ENCODE peak calls at places on chromosomes 2 and 18, in five cellular contexts. G is pancreas, R is upper lobe of right lung, E is left lung, Q is iris pigment epithelial cell. T is an unnamed sample.

GRCh38 chr2:190217616-190218015 is 102.0 kb downstream of the HIBCH start:
- DNase-seq in G (no peak), R (no peak), E (no peak), Q (no peak), T (no peak)

GRCh38 chr2:138902239-138902871 is 122.2 kb upstream of the NXPH2 start:
- DNase-seq in G (no peak), R (peak; percentile 56), E (no peak), Q (no peak), T (no peak)

GRCh38 chr2:2698182-2699116 is 367.4 kb upstream of the MYT1L start:
- DNase-seq in G (no peak), R (no peak), E (no peak), Q (peak; percentile 1), T (no peak)

GRCh38 chr2:181281206-181281832 is 175.9 kb upstream of the ITGA4 start:
- DNase-seq in G (no peak), R (no peak), E (no peak), Q (peak; percentile 9), T (no peak)

GRCh38 chr2:197229509-197230458 is 80.8 kb downstream of the ANKRD44 start:
- DNase-seq in G (no peak), R (no peak), E (no peak), Q (peak; percentile 80), T (no peak)

GRCh38 chr2:95526360-95527341 is 42.1 kb upstream of the TRIM43B start:
- DNase-seq in G (peak; percentile 75), R (peak; percentile 91), E (peak; percentile 73), Q (peak; percentile 78), T (peak; percentile 88)

GRCh38 chr2:43276517-43276931 is 50.1 kb upstream of the ZFP36L2 start:
- DNase-seq in G (no peak), R (no peak), E (no peak), Q (no peak), T (no peak)

GRCh38 chr2:127128508-127128907 is 21.6 kb upstream of the BIN1 start:
- DNase-seq in G (peak; percentile 77), R (peak; percentile 85), E (peak; percentile 54), Q (no peak), T (peak; percentile 78)

GRCh38 chr2:71486881-71487640 is 33.7 kb downstream of the DYSF start:
- DNase-seq in G (no peak), R (no peak), E (no peak), Q (no peak), T (no peak)

GRCh38 chr2:115603285-115603684 is 1160.8 kb downstream of the DPP10 start:
- DNase-seq in G (no peak), R (no peak), E (no peak), Q (no peak), T (no peak)

GRCh38 chr2:209431701-209432100 is 7.9 kb downstream of the MAP2 start:
- DNase-seq in G (no peak), R (no peak), E (no peak), Q (peak; percentile 43), T (no peak)

GRCh38 chr2:108184421-108184820 is 55.3 kb upstream of the SULT1C3 start:
- DNase-seq in G (no peak), R (no peak), E (no peak), Q (peak; percentile 55), T (no peak)

GRCh38 chr2:41170589-41170988 is 718.7 kb upstream of the SLC8A1 start:
- DNase-seq in G (no peak), R (no peak), E (no peak), Q (no peak), T (no peak)

GRCh38 chr2:204365778-204366177 is 179.5 kb upstream of the PARD3B start:
- DNase-seq in G (no peak), R (no peak), E (no peak), Q (no peak), T (no peak)

GRCh38 chr18:3463052-3463451 is 13.1 kb downstream of the TGIF1 start:
- DNase-seq in G (no peak), R (no peak), E (no peak), Q (peak; percentile 50), T (no peak)

GRCh38 chr2:197031805-197032204 is 105.3 kb upstream of the PGAP1 start:
- DNase-seq in G (no peak), R (no peak), E (no peak), Q (no peak), T (no peak)

GRCh38 chr18:51884039-51884438 is 456.0 kb upstream of the DCC start:
- DNase-seq in G (no peak), R (peak; percentile 63), E (peak; percentile 33), Q (no peak), T (no peak)

GRCh38 chr2:241867776-241868420 is 1.6 kb upstream of the RTP5 start:
- DNase-seq in G (peak; percentile 27), R (no peak), E (no peak), Q (no peak), T (peak; percentile 75)

GRCh38 chr18:47387864-47388263 is 136.4 kb upstream of the SKOR2 start:
- DNase-seq in G (no peak), R (no peak), E (no peak), Q (no peak), T (no peak)

GRCh38 chr2:35454966-35455638 is 900.5 kb upstream of the CRIM1 start:
- DNase-seq in G (no peak), R (no peak), E (no peak), Q (peak; percentile 42), T (no peak)

GRCh38 chr2:176652300-176653182 is 383.3 kb downstream of the MTX2 start:
- DNase-seq in G (no peak), R (no peak), E (no peak), Q (peak; percentile 59), T (no peak)

GRCh38 chr2:109439315-109439714 is 174.5 kb downstream of the SEPTIN10 start:
- DNase-seq in G (no peak), R (no peak), E (no peak), Q (no peak), T (no peak)

GRCh38 chr2:136108461-136108860 is 9.5 kb downstream of the CXCR4 start:
- DNase-seq in G (no peak), R (no peak), E (no peak), Q (no peak), T (no peak)

GRCh38 chr2:138827426-138828054 is 47.4 kb upstream of the NXPH2 start:
- DNase-seq in G (no peak), R (no peak), E (no peak), Q (peak; percentile 67), T (peak; percentile 14)

GRCh38 chr2:160087854-160088745 is 25.7 kb upstream of the PLA2R1 start:
- DNase-seq in G (no peak), R (no peak), E (no peak), Q (no peak), T (no peak)

GRCh38 chr18:62389761-62390481 is 64.8 kb downstream of the TNFRSF11A start:
- DNase-seq in G (no peak), R (no peak), E (no peak), Q (no peak), T (no peak)

T was measured in mucosa of descending colon.